ENCODE peak calls at places on chromosomes 3 and 15, in seven cellular contexts. K is heart left ventricle, G is transverse colon, I is ovary, J is uterus, L is esophagus squamous epithelium, Q is adrenal gland. R is an unnamed sample.
A peak's percentile ranks its signal among the peaks of the same experiment; 100 is the strongest.

GRCh38 chr15:88187195-88187594 is 69.3 kb downstream of the NTRK3 start:
- DNase-seq in Q (peak; percentile 73), I (no peak), J (peak; percentile 21), L (no peak), K (no peak), G (no peak), R (no peak)

GRCh38 chr3:142459096-142459495 is 11.3 kb upstream of the XRN1 start:
- DNase-seq in I (no peak), Q (no peak), K (no peak), J (no peak), G (no peak), L (no peak), R (no peak)

GRCh38 chr3:61948699-61949305 is 387.4 kb downstream of the PTPRG start:
- DNase-seq in K (no peak), I (no peak), J (no peak), G (no peak), L (no peak), Q (no peak), R (no peak)

GRCh38 chr3:148756306-148756705 is 58.6 kb downstream of the AGTR1 start:
- DNase-seq in Q (no peak), L (no peak), K (no peak), G (no peak), J (no peak), I (no peak), R (no peak)

GRCh38 chr15:69090197-69090948 is 70.1 kb upstream of the GLCE start:
- DNase-seq in I (no peak), G (no peak), Q (peak; percentile 62), K (no peak), L (no peak), J (no peak), R (no peak)

GRCh38 chr15:32041294-32041693 is 11.0 kb downstream of the CHRNA7 start:
- DNase-seq in J (no peak), Q (no peak), L (no peak), I (no peak), K (no peak), G (no peak), R (no peak)

GRCh38 chr15:46170326-46170725 is 535.5 kb downstream of the SQOR start:
- DNase-seq in L (no peak), K (no peak), J (no peak), I (no peak), G (no peak), Q (no peak), R (no peak)

GRCh38 chr3:146682176-146682575 is 77.0 kb upstream of the PLSCR5 start:
- DNase-seq in J (no peak), I (no peak), L (no peak), Q (no peak), G (no peak), K (no peak), R (no peak)

GRCh38 chr3:9280477-9281219 is 31.2 kb upstream of the SRGAP3 start:
- DNase-seq in K (no peak), L (no peak), Q (no peak), G (no peak), J (no peak), I (no peak), R (no peak)

GRCh38 chr3:126927405-126927750 is 55.5 kb upstream of the PLXNA1 start:
- DNase-seq in L (no peak), G (no peak), Q (no peak), J (no peak), K (no peak), I (no peak), R (no peak)

GRCh38 chr3:129575233-129575986 is 31.1 kb downstream of the PLXND1 start:
- DNase-seq in G (no peak), K (no peak), L (no peak), J (no peak), Q (no peak), I (no peak), R (no peak)

GRCh38 chr3:176914764-176915163 is 282.5 kb downstream of the TBL1XR1 start:
- DNase-seq in Q (no peak), K (no peak), I (no peak), J (no peak), L (no peak), G (no peak), R (no peak)

GRCh38 chr15:31461375-31461774 is 134.7 kb downstream of the KLF13 start:
- DNase-seq in J (no peak), I (no peak), G (no peak), L (no peak), K (no peak), Q (peak; percentile 42), R (no peak)

GRCh38 chr15:98727115-98728040 is 79.0 kb downstream of the IGF1R start:
- DNase-seq in L (no peak), J (peak; percentile 89), Q (peak; percentile 95), I (peak; percentile 87), K (peak; percentile 93), G (peak; percentile 89), R (peak; percentile 94)
- TF ChIP-seq POLR2A in L (no peak), J (no peak), Q (no peak), I (no peak), K (no peak), G (no peak), R (no peak)

GRCh38 chr3:184335661-184336483 is 1.5 kb upstream of the FAM131A start:
- DNase-seq in K (peak; percentile 93), L (peak; percentile 36), G (peak; percentile 92), J (peak; percentile 90), Q (peak; percentile 94), I (peak; percentile 93), R (peak; percentile 95)
- TF ChIP-seq POLR2A in K (peak; percentile 85), L (peak; percentile 93), G (peak; percentile 81), J (peak; percentile 89), Q (peak; percentile 66), I (peak; percentile 97), R (peak; percentile 81)

DNA sequence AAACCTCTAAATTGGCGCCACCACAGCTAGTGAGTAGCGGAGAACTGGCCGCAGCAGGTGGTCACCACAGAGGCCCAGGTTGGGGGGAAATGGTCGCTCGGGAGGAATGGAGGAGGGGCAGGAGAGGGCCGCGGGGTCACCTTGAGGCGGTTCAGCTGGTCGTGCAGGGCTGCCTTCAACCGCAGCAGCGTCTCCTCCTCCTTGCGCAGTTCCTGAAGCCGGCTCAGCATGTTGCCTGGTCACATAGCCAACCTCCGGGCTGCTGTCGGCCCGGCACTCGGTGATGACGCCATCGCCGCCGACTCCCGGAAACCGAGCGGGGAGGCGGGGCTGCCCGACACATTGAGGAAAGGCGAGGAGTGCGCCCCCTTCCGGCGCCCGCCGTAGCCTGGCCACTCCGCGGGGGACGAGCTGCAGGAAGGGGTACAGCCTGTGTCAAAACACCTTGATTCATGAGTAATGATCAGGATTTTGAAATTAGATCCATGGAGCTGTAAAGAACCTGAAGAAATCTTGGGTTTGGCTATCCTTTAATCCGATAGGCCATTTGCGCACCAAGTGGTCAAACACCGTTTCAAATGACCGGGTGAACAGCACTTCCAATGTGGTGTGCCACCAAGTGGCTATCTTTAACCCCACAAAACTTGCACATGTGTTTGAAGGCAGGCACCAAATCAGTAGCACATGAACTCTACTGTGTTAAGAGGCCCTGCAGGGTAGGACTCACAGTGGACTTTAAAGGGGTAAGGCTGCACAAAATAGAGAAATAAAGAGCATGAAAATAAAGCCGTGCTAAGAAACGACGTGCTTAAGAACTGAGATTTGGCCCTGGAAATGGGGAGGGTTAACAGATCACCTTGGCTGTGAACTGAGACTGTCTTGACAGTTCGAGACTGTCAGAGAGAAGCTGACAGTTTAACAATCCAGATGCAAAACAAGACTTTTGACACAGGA is at the start of gene SNAPC5:
- DNase-seq in I (peak; percentile 96), Q (peak; percentile 98), L (peak; percentile 84), G (peak; percentile 98), K (peak; percentile 98), J (peak; percentile 95), R (peak; percentile 99)
- TF ChIP-seq POLR2A in I (peak; percentile 60), Q (peak; percentile 52), L (peak; percentile 72), G (peak; percentile 81), K (peak; percentile 66), J (peak; percentile 50), R (peak; percentile 65)

GRCh38 chr3:108127301-108127988 is 36.6 kb upstream of the CD47 start:
- DNase-seq in K (no peak), Q (no peak), J (no peak), I (no peak), L (no peak), G (peak; percentile 37), R (no peak)

GRCh38 chr3:108125151-108125540 is 34.3 kb upstream of the CD47 start:
- DNase-seq in I (no peak), Q (no peak), K (no peak), G (no peak), L (no peak), J (no peak), R (no peak)

GRCh38 chr3:108126348-108126747 is 35.5 kb upstream of the CD47 start:
- DNase-seq in Q (no peak), L (no peak), G (no peak), J (no peak), K (no peak), I (no peak), R (no peak)

GRCh38 chr3:108124337-108125150 is 33.7 kb upstream of the CD47 start:
- DNase-seq in G (peak; percentile 38), Q (no peak), L (no peak), I (no peak), K (no peak), J (no peak), R (no peak)

DNA sequence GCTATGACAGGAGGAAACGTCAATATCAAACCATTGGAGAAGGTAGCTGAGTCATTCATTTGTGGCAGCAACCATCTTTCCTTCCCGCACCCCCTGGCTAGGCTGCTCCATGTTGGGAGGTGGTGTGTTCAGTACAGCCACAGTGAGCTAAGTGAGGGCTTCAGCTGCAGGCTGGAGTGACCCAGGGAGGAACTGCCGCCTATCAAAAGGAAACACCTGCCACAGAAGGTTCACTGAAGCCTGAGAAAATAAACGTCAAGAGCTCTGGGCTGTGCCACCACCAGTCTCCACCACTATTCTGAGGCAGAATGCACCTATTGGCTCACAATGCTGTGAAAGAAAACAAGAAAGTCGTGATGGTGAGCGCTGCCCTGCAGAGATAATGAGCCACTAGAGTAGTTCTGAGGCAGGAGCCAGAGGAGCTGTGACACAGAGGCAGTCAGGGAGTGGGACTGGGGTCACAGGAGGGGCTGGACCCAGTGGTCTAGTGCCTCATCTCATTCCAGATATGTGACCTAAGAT is 34.8 kb upstream of the CD47 start:
- DNase-seq in Q (no peak), I (no peak), G (peak; percentile 53), K (no peak), L (peak; percentile 11), J (no peak), R (no peak)
- TF ChIP-seq POLR2A in Q (no peak), I (no peak), G (peak; percentile 38), K (no peak), L (peak; percentile 52), J (no peak), R (no peak)

GRCh38 chr15:96285306-96285705 is 45.2 kb upstream of the NR2F2 start:
- DNase-seq in I (no peak), G (no peak), L (no peak), K (no peak), J (peak; percentile 49), Q (peak; percentile 61), R (peak; percentile 84)
- TF ChIP-seq POLR2A in I (no peak), G (no peak), L (no peak), K (no peak), J (no peak), Q (no peak), R (no peak)

DNA sequence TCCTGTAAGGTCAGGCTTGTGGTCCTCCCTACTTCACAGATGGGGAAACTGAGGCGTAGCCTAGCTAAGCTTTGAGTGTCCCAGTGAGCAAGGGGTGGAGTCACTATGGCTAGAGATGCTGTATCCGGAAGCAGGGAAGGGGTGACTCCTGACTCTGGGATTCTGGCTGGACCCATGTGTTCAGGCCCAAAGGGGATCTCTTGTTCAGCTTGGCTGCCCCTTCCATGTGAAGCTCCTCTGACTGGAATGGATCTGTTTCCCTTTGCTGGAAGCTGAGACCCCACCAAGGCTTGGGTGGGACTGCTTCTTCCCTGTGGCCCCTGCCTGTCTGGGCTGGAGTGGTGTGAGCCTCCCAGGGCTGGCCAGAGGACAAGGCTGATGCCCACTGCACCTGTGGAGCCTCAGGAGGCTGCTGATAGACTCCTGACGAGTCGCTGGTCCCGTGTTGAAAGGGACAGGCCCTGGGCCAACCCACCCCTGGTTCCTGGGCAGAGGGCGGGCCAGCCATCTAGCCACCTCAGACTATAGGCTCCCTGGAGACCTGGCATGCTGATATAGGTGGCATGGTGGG is 1.0 kb downstream of the MAPKAPK3 start:
- DNase-seq in L (no peak), I (no peak), G (no peak), J (no peak), Q (no peak), K (peak; percentile 78), R (no peak)
- TF ChIP-seq POLR2A in L (no peak), I (no peak), G (no peak), J (no peak), Q (no peak), K (no peak), R (peak; percentile 72)